ENCODE peak calls at places on chromosomes 7 and 10, in four cellular contexts. One of them, this sample, is unnamed.

GRCh38 chr10:56318816-56319215 is 42.2 kb downstream of the ZWINT start:
- DNase-seq in HepG2: no peak
- DNase-seq in lower leg skin: no peak
- DNase-seq in non-pigmented ciliary epithelial cell: no peak
- DNase-seq in this sample: no peak

GRCh38 chr10:61877882-61878281 is 23.6 kb upstream of the ARID5B start:
- DNase-seq in HepG2: no peak
- DNase-seq in non-pigmented ciliary epithelial cell: no peak
- DNase-seq in lower leg skin: no peak
- DNase-seq in this sample: no peak

GRCh38 chr10:5618042-5618441 is 48.4 kb downstream of the ASB13 start:
- DNase-seq in non-pigmented ciliary epithelial cell: no peak
- DNase-seq in HepG2: no peak
- DNase-seq in lower leg skin: no peak
- DNase-seq in this sample: no peak

GRCh38 chr7:86932038-86932512 is 127.4 kb downstream of the ELAPOR2 start:
- DNase-seq in HepG2: no peak
- DNase-seq in non-pigmented ciliary epithelial cell: peak; percentile 61
- DNase-seq in lower leg skin: peak; percentile 54
- DNase-seq in this sample: peak; percentile 75

GRCh38 chr10:87844837-87845623 is 18.3 kb downstream of the KLLN start:
- DNase-seq in non-pigmented ciliary epithelial cell: no peak
- DNase-seq in HepG2: peak; percentile 9
- DNase-seq in lower leg skin: no peak
- DNase-seq in this sample: peak; percentile 72

GRCh38 chr10:59098387-59098786 is 78.1 kb upstream of the PHYHIPL start:
- DNase-seq in lower leg skin: no peak
- DNase-seq in non-pigmented ciliary epithelial cell: peak; percentile 24
- DNase-seq in HepG2: no peak
- DNase-seq in this sample: peak; percentile 59

GRCh38 chr7:17487343-17487742 is 188.9 kb downstream of the AHR start:
- DNase-seq in HepG2: no peak
- DNase-seq in lower leg skin: no peak
- DNase-seq in non-pigmented ciliary epithelial cell: no peak
- DNase-seq in this sample: no peak

GRCh38 chr10:125629758-125630376 is 53.1 kb downstream of the TEX36 start:
- DNase-seq in non-pigmented ciliary epithelial cell: no peak
- DNase-seq in lower leg skin: no peak
- DNase-seq in HepG2: peak; percentile 44
- DNase-seq in this sample: peak; percentile 76

GRCh38 chr7:194257-194995 is 2.1 kb downstream of the FAM20C start:
- DNase-seq in non-pigmented ciliary epithelial cell: no peak
- DNase-seq in HepG2: peak; percentile 90
- DNase-seq in lower leg skin: no peak
- DNase-seq in this sample: peak; percentile 73

This sample was measured in choroid plexus epithelial cell.